ENCODE peak calls at places on chromosomes 4 and X, in four cellular contexts. One of them, this sample, is unnamed.

GRCh38 chr4:72690782-72691181 is 121.8 kb upstream of the ADAMTS3 start:
- DNase-seq in ovary: no peak
- DNase-seq in HCT116: no peak
- DNase-seq in AG10803: no peak
- DNase-seq in this sample: no peak

GRCh38 chr4:78293841-78294301 is 236.7 kb downstream of the FRAS1 start:
- DNase-seq in HCT116: no peak
- DNase-seq in ovary: no peak
- DNase-seq in AG10803: peak
- DNase-seq in this sample: no peak

GRCh38 chrX:55486736-55487135 is 2.9 kb downstream of the USP51 start:
- DNase-seq in ovary: no peak
- DNase-seq in AG10803: peak
- DNase-seq in HCT116: no peak
- DNase-seq in this sample: no peak

GRCh38 chr4:16082424-16083216 is 1.2 kb downstream of the PROM1 start:
- DNase-seq in HCT116: no peak
- DNase-seq in ovary: no peak
- DNase-seq in AG10803: no peak
- DNase-seq in this sample: peak

GRCh38 chr4:83503974-83504373 is 19.1 kb upstream of the ABRAXAS1 start:
- DNase-seq in ovary: no peak
- DNase-seq in HCT116: no peak
- DNase-seq in AG10803: no peak
- DNase-seq in this sample: no peak

GRCh38 chr4:125736057-125736456 is 421.3 kb downstream of the FAT4 start:
- DNase-seq in HCT116: no peak
- DNase-seq in AG10803: peak
- DNase-seq in ovary: no peak
- DNase-seq in this sample: peak

GRCh38 chr4:55032788-55033187 is 92.6 kb downstream of the KDR start:
- DNase-seq in AG10803: no peak
- DNase-seq in ovary: no peak
- DNase-seq in HCT116: no peak
- DNase-seq in this sample: no peak

GRCh38 chrX:122586831-122587230 is 597.2 kb upstream of the GRIA3 start:
- DNase-seq in ovary: no peak
- DNase-seq in AG10803: peak
- DNase-seq in HCT116: no peak
- DNase-seq in this sample: no peak

GRCh38 chrX:63754141-63754859 is 30.7 kb downstream of the ARHGEF9 start:
- DNase-seq in HCT116: no peak
- DNase-seq in ovary: no peak
- DNase-seq in AG10803: peak
- DNase-seq in this sample: peak

GRCh38 chrX:155094468-155095061 is 23.3 kb downstream of the BRCC3 start:
- DNase-seq in HCT116: no peak
- DNase-seq in ovary: no peak
- DNase-seq in AG10803: peak
- DNase-seq in this sample: peak

GRCh38 chr4:89836897-89837384 is at the start of gene SNCA:
- DNase-seq in HCT116: no peak
- DNase-seq in AG10803: no peak
- DNase-seq in ovary: peak
- DNase-seq in this sample: peak

GRCh38 chr4:87007345-87008181 is 72.8 kb downstream of the AFF1 start:
- DNase-seq in AG10803: no peak
- DNase-seq in ovary: peak
- DNase-seq in HCT116: no peak
- DNase-seq in this sample: peak

GRCh38 chr4:87005369-87005689 is 70.5 kb downstream of the AFF1 start:
- DNase-seq in AG10803: peak
- DNase-seq in HCT116: no peak
- DNase-seq in ovary: no peak
- DNase-seq in this sample: no peak

GRCh38 chr4:87005690-87006461 is 71.1 kb downstream of the AFF1 start:
- DNase-seq in HCT116: no peak
- DNase-seq in ovary: peak
- DNase-seq in AG10803: peak
- DNase-seq in this sample: no peak

GRCh38 chr4:87009095-87009648 is 74.4 kb downstream of the AFF1 start:
- DNase-seq in HCT116: no peak
- DNase-seq in AG10803: no peak
- DNase-seq in ovary: no peak
- DNase-seq in this sample: no peak

GRCh38 chr4:87006531-87007344 is 71.9 kb downstream of the AFF1 start:
- DNase-seq in ovary: peak
- DNase-seq in HCT116: peak
- DNase-seq in AG10803: peak
- DNase-seq in this sample: peak
- TF ChIP-seq CTCF in ovary: peak
- TF ChIP-seq CTCF in HCT116: peak
- TF ChIP-seq CTCF in AG10803: peak
- TF ChIP-seq CTCF in this sample: no peak

GRCh38 chrX:45801554-45801953 is 600.9 kb upstream of the DIPK2B start:
- DNase-seq in AG10803: peak
- DNase-seq in ovary: no peak
- DNase-seq in HCT116: no peak
- DNase-seq in this sample: no peak
- TF ChIP-seq CTCF in AG10803: peak
- TF ChIP-seq CTCF in ovary: no peak
- TF ChIP-seq CTCF in HCT116: peak
- TF ChIP-seq CTCF in this sample: no peak

GRCh38 chr4:147730333-147730732 is 1.6 kb upstream of the ARHGAP10 start:
- DNase-seq in ovary: no peak
- DNase-seq in HCT116: no peak
- DNase-seq in AG10803: no peak
- DNase-seq in this sample: no peak
- TF ChIP-seq CTCF in ovary: no peak
- TF ChIP-seq CTCF in HCT116: peak
- TF ChIP-seq CTCF in AG10803: peak
- TF ChIP-seq CTCF in this sample: no peak

GRCh38 chr4:106522839-106523238 is 154.3 kb upstream of the GIMD1 start:
- DNase-seq in ovary: no peak
- DNase-seq in HCT116: no peak
- DNase-seq in AG10803: peak
- DNase-seq in this sample: peak
- TF ChIP-seq CTCF in ovary: no peak
- TF ChIP-seq CTCF in HCT116: peak
- TF ChIP-seq CTCF in AG10803: peak
- TF ChIP-seq CTCF in this sample: no peak

GRCh38 chrX:147602297-147602696 is 309.4 kb upstream of the FMR1 start:
- DNase-seq in HCT116: no peak
- DNase-seq in AG10803: no peak
- DNase-seq in ovary: no peak
- DNase-seq in this sample: no peak
- TF ChIP-seq CTCF in HCT116: no peak
- TF ChIP-seq CTCF in AG10803: no peak
- TF ChIP-seq CTCF in ovary: no peak
- TF ChIP-seq CTCF in this sample: no peak

DNA sequence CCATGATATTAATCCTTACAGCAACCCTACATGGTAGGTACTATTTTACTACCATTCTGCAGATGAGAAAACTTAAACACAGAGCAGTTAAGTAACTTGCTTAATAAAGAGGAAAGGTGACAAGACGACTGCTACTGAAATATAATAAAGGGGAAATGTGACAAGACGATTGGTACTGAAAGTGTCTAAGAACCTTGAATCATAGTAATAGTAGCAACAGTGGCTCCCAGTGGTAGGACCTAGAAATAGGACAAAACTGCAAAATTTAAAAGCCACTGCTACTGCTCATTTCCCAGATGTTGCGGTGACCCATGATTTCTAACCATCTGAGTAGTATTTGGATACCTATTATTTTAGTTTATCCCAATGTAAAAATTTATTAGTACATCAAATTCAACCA is 89.5 kb downstream of the TASL start:
- DNase-seq in ovary: no peak
- DNase-seq in HCT116: peak
- DNase-seq in AG10803: peak
- DNase-seq in this sample: no peak
- TF ChIP-seq CTCF in ovary: no peak
- TF ChIP-seq CTCF in HCT116: peak
- TF ChIP-seq CTCF in AG10803: peak
- TF ChIP-seq CTCF in this sample: no peak

DNA sequence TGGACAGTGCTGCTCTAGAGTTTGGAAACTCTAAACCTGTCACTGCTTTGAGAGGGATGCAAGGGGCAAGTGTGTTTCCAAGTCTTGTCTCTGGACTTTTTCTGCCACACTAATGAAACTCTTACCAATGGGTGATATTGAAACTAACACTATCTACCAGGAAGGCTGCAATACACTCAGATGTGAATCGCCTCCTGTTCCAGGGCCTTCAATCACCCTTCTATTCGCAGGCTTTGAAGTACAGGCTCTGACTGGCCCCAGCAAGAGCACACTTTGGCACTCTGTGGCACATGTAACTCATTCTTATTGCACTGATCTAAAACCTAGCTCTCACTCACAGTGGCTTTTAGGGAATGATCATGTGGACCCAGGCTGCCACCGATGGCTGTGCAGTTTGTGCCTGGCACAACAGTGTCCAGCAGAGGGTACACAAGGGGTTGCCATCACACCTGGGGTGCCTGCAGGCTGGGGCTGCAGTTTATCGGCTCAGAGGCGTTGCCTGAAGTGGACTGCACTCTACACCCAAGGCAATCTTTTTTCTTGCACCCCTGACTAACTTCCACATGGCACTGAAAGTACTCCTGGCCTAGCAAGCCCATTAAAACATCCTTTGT is 210.8 kb downstream of the MGST2 start:
- DNase-seq in HCT116: no peak
- DNase-seq in AG10803: no peak
- DNase-seq in ovary: no peak
- DNase-seq in this sample: no peak
- TF ChIP-seq CTCF in HCT116: no peak
- TF ChIP-seq CTCF in AG10803: no peak
- TF ChIP-seq CTCF in ovary: no peak
- TF ChIP-seq CTCF in this sample: no peak

DNA sequence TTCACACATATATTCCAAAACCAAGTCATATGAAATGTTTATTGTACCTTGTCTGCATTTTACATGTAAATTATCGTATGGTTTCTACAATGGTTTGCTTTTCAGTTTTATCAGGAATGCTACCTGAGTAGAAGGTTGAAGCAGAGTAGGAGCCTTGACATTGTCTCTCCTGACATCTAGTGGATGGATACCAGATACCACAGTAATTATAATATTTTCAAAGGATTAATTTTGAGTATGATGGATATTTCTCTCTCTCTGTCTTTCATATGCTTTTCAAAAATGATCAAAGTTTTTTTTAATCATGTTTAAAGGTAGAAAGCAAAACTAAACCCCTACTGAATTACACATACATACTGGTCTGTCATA is 109.4 kb upstream of the KLHL13 start:
- DNase-seq in ovary: no peak
- DNase-seq in HCT116: no peak
- DNase-seq in AG10803: no peak
- DNase-seq in this sample: no peak
- TF ChIP-seq CTCF in ovary: no peak
- TF ChIP-seq CTCF in HCT116: peak
- TF ChIP-seq CTCF in AG10803: peak
- TF ChIP-seq CTCF in this sample: no peak